ENCODE peak calls at places on chromosomes 16 and 17, in five cellular contexts. J is sigmoid colon, D is thoracic aorta, C is psoas muscle, N is astrocyte of the spinal cord. E is an unnamed sample.
A peak's percentile ranks its signal among the peaks of the same experiment; 100 is the strongest.

GRCh38 chr17:49916854-49917515 is 52.0 kb upstream of the DLX4 start:
- DNase-seq in D (no peak), N (no peak), C (no peak), J (no peak), E (no peak)

GRCh38 chr17:27446569-27447301 is 9.5 kb upstream of the KSR1 start:
- DNase-seq in J (no peak), D (no peak), N (peak; percentile 92), C (no peak), E (peak; percentile 83)

GRCh38 chr17:74008196-74008595 is 195.3 kb upstream of the RPL38 start:
- DNase-seq in C (no peak), D (no peak), J (no peak), N (no peak), E (no peak)

GRCh38 chr17:17414316-17414937 is 62.4 kb upstream of the MED9 start:
- DNase-seq in J (peak; percentile 64), N (peak; percentile 78), C (peak; percentile 84), D (no peak), E (peak; percentile 88)

GRCh38 chr16:76265434-76266045 is 11.7 kb upstream of the CNTNAP4 start:
- DNase-seq in C (no peak), N (peak; percentile 16), D (no peak), J (no peak), E (peak; percentile 9)

GRCh38 chr17:40518401-40519088 is 17.1 kb upstream of the TNS4 start:
- DNase-seq in J (no peak), C (no peak), N (no peak), D (no peak), E (no peak)

GRCh38 chr17:19331134-19331533 is 31.4 kb downstream of the B9D1 start:
- DNase-seq in N (peak; percentile 85), D (no peak), J (peak; percentile 60), C (no peak), E (peak; percentile 72)

GRCh38 chr17:51739245-51739886 is 419.1 kb downstream of the CA10 start:
- DNase-seq in C (no peak), J (no peak), D (no peak), N (no peak), E (no peak)

DNA sequence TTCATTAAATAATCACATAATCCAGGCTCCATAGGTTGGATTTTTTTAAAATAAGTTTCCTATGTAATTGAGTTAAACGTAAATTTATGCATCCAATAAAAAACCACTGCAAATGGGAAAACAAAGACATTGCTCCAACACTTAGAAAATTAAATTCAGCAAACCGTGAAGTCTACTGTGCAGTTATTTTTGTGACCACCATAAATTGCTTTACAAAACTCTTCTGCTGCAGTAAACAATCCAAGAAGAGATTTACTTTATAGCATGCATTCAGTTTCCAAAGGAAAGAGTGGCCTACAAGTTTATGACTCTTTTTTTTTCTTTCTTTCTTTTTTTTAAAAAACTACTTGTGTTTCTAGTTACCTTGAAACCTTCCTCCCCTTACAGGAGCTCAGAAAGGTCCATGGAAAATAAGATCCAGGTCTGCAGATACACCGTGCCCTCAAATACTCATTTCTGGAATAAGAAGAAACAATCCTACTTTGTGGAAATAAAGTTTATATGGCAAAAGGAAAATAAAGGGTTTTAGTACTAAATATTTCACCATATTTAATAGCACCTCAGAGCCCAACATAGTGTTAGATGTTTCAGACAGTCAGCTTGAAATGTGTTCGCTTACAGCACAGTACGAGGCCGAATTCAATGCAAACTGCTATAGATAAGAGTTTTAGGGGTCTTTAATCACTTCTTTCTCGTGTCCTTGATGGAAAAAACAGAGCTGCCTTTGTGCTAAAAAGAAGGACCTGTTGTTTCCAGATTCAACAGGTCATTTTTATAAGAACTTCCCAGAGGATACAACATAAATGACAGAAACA is 3.2 kb downstream of the HS3ST3A1 start:
- DNase-seq in D (no peak), J (no peak), C (no peak), N (peak; percentile 56), E (no peak)
- H3K4me3 ChIP-seq in D (no peak overlapping the region), J (no peak overlapping the region), C (no peak overlapping the region), N (peak overlapping the region; percentile 86), E (peak overlapping the region; percentile 70)

GRCh38 chr17:75138519-75138918 is 7.0 kb upstream of the NT5C start:
- DNase-seq in J (no peak), D (no peak), N (no peak), C (no peak), E (no peak)
- TF ChIP-seq CTCF in J (no peak), D (no peak), N (no peak), C (no peak), E (no peak)

GRCh38 chr17:65711671-65712276 is 150.3 kb upstream of the AXIN2 start:
- DNase-seq in D (no peak), N (no peak), J (no peak), C (no peak), E (no peak)
- H3K4me3 ChIP-seq in D (peak overlapping the region; percentile 57), N (no peak overlapping the region), J (no peak overlapping the region), C (no peak overlapping the region), E (no peak overlapping the region)

GRCh38 chr16:13231365-13231764 is 330.0 kb downstream of the SHISA9 start:
- DNase-seq in C (no peak), N (no peak), D (no peak), J (no peak), E (no peak)

GRCh38 chr16:13238182-13238581 is 336.8 kb downstream of the SHISA9 start:
- DNase-seq in C (no peak), D (no peak), J (no peak), N (no peak), E (no peak)

GRCh38 chr16:13234999-13235398 is 333.6 kb downstream of the SHISA9 start:
- DNase-seq in C (no peak), D (no peak), N (no peak), J (no peak), E (no peak)

GRCh38 chr16:13242201-13242600 is 340.8 kb downstream of the SHISA9 start:
- DNase-seq in C (no peak), D (no peak), J (no peak), N (no peak), E (no peak)

DNA sequence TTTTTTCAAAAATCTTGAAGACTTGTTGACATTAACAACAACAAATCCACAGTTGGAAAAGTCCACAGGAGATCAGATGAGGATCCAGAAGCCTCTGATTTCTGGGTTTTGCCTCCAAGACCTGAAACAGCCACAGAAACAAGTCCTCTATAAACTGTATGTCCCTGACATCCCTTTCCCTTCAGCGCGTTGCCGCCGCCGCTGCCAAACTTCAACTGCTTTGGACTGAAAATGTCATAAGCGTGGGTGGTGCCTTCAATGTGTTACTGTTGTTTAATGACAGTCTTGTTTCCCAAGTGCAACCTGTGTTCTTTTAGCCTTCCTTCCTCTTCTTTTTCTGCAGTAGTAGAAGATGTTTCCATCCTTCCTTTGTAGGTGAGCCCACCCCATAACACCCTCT is 334.9 kb downstream of the SHISA9 start:
- DNase-seq in C (no peak), D (no peak), J (no peak), N (no peak), E (no peak)
- TF ChIP-seq CTCF in C (no peak), D (no peak), J (no peak), N (no peak), E (no peak)

GRCh38 chr16:26701243-26701886 is 365.4 kb upstream of the C16orf82 start:
- DNase-seq in D (no peak), C (no peak), J (no peak), N (no peak), E (no peak)
- H3K4me3 ChIP-seq in D (no peak overlapping the region), C (no peak overlapping the region), J (no peak overlapping the region), N (no peak overlapping the region), E (no peak overlapping the region)

GRCh38 chr16:67992661-67993206 is 6.5 kb downstream of the DPEP2 start:
- DNase-seq in N (no peak), J (no peak), C (no peak), D (no peak), E (no peak)
- TF ChIP-seq CTCF in N (no peak), J (no peak), C (no peak), D (no peak), E (no peak)

E was measured in astrocyte of the cerebellum.